ENCODE peak calls at places on chromosomes 11 and 22, in four cellular contexts. One of them, this sample, is unnamed.

GRCh38 chr11:36702330-36703054 is 104.5 kb upstream of the RAG2 start:
- DNase-seq in K562: peak
- DNase-seq in HepG2: peak
- DNase-seq in A549: peak
- DNase-seq in this sample: peak

GRCh38 chr22:38655532-38656255 is 498 bp downstream of the FAM227A start:
- DNase-seq in K562: no peak
- DNase-seq in HepG2: no peak
- DNase-seq in A549: peak
- DNase-seq in this sample: peak

GRCh38 chr11:115930276-115930675 is 426.1 kb upstream of the CADM1 start:
- DNase-seq in K562: no peak
- DNase-seq in HepG2: no peak
- DNase-seq in A549: no peak
- DNase-seq in this sample: no peak

GRCh38 chr22:38760477-38761201 is 4.8 kb upstream of the SUN2 start:
- DNase-seq in K562: no peak
- DNase-seq in HepG2: peak
- DNase-seq in A549: no peak
- DNase-seq in this sample: peak

GRCh38 chr11:7442588-7443215 is 42.6 kb upstream of the OLFML1 start:
- DNase-seq in K562: peak
- DNase-seq in HepG2: peak
- DNase-seq in A549: peak
- DNase-seq in this sample: peak

GRCh38 chr11:88480217-88480616 is 142.7 kb upstream of the CTSC start:
- DNase-seq in K562: no peak
- DNase-seq in HepG2: no peak
- DNase-seq in A549: no peak
- DNase-seq in this sample: peak

GRCh38 chr11:69443138-69443967 is 38.1 kb upstream of the LINC01488 start:
- DNase-seq in K562: peak
- DNase-seq in HepG2: no peak
- DNase-seq in A549: peak
- DNase-seq in this sample: peak

GRCh38 chr11:16561150-16561549 is 177.3 kb upstream of the C11orf58 start:
- DNase-seq in K562: no peak
- DNase-seq in HepG2: no peak
- DNase-seq in A549: no peak
- DNase-seq in this sample: peak

GRCh38 chr11:92180664-92181251 is 43.9 kb upstream of the FAT3 start:
- DNase-seq in K562: no peak
- DNase-seq in HepG2: no peak
- DNase-seq in A549: no peak
- DNase-seq in this sample: peak

GRCh38 chr22:28582806-28583205 is 96.8 kb downstream of the TTC28 start:
- DNase-seq in K562: no peak
- DNase-seq in HepG2: no peak
- DNase-seq in A549: no peak
- DNase-seq in this sample: peak
- TF ChIP-seq MAZ in K562: no peak
- TF ChIP-seq MAZ in HepG2: no peak
- TF ChIP-seq MAZ in A549: no peak
- TF ChIP-seq MAZ in this sample: no peak

GRCh38 chr11:85656777-85657176 is 8.2 kb downstream of the CREBZF start:
- DNase-seq in K562: no peak
- DNase-seq in HepG2: no peak
- DNase-seq in A549: no peak
- DNase-seq in this sample: no peak
- TF ChIP-seq MAZ in K562: no peak
- TF ChIP-seq MAZ in HepG2: no peak
- TF ChIP-seq MAZ in A549: no peak
- TF ChIP-seq MAZ in this sample: no peak

DNA sequence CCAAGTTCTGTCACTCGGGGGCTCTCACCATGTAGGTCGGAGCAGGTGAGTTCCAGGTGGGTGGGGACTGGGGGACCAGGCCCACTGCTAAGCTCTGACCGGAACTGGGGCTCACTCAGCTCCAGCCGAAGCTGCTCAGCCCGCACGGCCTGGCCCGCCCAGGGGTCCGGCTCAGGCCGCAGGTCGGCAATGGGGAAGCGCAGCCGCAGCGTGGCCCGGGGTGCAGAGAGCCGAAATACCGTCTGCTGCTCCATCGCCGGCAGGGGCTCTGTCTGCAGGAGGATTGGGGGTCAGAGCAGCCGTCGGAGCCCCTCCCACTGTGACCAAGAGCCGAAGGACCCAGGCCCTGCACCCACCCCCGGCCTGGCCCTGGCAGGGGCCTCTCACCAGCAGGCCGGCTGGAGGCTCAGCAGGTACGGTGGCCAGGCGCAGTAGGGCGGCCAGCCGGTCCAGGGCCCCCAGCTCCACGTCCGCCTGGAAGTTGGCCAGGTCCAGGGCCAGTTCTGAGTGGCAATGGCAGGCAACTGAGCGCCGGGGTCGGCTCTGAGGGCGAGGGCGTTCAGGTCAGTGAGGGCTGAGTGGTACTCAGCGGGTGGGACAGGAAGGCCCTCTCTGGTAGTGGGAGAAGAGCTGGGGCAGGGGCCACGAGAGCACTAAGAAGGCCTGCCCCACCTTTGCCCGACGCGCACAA is 7.2 kb downstream of the ATG2A start:
- DNase-seq in K562: no peak
- DNase-seq in HepG2: no peak
- DNase-seq in A549: no peak
- DNase-seq in this sample: no peak
- TF ChIP-seq MAZ in K562: no peak
- TF ChIP-seq MAZ in HepG2: no peak
- TF ChIP-seq MAZ in A549: no peak
- TF ChIP-seq MAZ in this sample: no peak

GRCh38 chr11:72216638-72217037 is at the start of gene FOLR2:
- DNase-seq in K562: no peak
- DNase-seq in HepG2: no peak
- DNase-seq in A549: no peak
- DNase-seq in this sample: no peak
- TF ChIP-seq MAZ in K562: no peak
- TF ChIP-seq MAZ in HepG2: no peak
- TF ChIP-seq MAZ in A549: no peak
- TF ChIP-seq MAZ in this sample: no peak

GRCh38 chr22:36010913-36011312 is 17.7 kb downstream of the RBFOX2 start:
- DNase-seq in K562: no peak
- DNase-seq in HepG2: no peak
- DNase-seq in A549: no peak
- DNase-seq in this sample: peak
- TF ChIP-seq MAZ in K562: no peak
- TF ChIP-seq MAZ in HepG2: no peak
- TF ChIP-seq MAZ in A549: no peak
- TF ChIP-seq MAZ in this sample: no peak

GRCh38 chr11:46392421-46393230 is 1.1 kb upstream of the CHRM4 start:
- DNase-seq in K562: peak
- DNase-seq in HepG2: peak
- DNase-seq in A549: peak
- DNase-seq in this sample: peak
- TF ChIP-seq MAZ in K562: peak
- TF ChIP-seq MAZ in HepG2: peak
- TF ChIP-seq MAZ in A549: no peak
- TF ChIP-seq MAZ in this sample: peak

GRCh38 chr11:93530468-93530826 is 12.7 kb downstream of the SMCO4 start:
- DNase-seq in K562: no peak
- DNase-seq in HepG2: no peak
- DNase-seq in A549: no peak
- DNase-seq in this sample: no peak

GRCh38 chr11:93528757-93529639 is 14.2 kb downstream of the SMCO4 start:
- DNase-seq in K562: no peak
- DNase-seq in HepG2: no peak
- DNase-seq in A549: no peak
- DNase-seq in this sample: no peak

GRCh38 chr11:93532285-93532789 is 10.9 kb downstream of the SMCO4 start:
- DNase-seq in K562: no peak
- DNase-seq in HepG2: no peak
- DNase-seq in A549: no peak
- DNase-seq in this sample: peak

GRCh38 chr11:93528252-93528651 is 14.9 kb downstream of the SMCO4 start:
- DNase-seq in K562: no peak
- DNase-seq in HepG2: no peak
- DNase-seq in A549: no peak
- DNase-seq in this sample: no peak

DNA sequence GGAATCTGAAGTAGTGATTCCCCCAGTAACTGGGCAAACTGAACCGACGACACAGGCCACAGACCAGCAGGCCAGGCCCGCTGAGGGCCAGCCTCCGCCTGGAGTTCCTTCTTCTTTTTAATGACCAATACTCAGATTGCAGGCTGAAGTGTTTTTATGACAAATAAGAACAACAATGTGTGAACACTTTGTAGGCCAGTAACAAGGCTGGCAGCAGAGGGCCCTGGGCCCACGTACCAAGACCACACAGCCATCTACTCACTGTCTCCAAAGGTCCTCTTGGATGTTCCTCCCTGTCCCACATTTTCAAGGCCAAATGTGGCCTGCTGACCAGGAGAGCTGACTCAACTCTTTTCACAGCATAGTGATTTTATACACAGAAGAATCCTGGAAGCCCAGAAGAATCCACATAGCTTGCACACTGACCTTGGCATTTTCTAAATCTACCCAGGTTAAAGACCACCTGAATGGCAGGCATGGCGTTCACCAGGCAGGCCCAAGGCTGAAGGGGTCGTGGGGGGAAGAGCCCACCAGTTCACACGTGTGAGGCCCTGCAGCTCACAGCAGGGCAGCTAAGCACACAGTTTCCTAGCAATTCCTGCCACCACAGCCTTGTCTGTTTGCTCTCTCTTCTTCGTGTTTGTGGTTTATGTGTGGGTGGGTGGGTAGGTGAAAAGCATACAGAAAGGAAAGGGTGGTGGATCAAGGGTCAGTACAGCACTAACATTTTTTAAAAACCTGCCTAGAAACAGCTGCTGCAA is 13.3 kb downstream of the SMCO4 start:
- DNase-seq in K562: no peak
- DNase-seq in HepG2: peak
- DNase-seq in A549: no peak
- DNase-seq in this sample: peak
- TF ChIP-seq MAZ in K562: no peak
- TF ChIP-seq MAZ in HepG2: peak
- TF ChIP-seq MAZ in A549: no peak
- TF ChIP-seq MAZ in this sample: no peak

GRCh38 chr11:78478536-78478935 is 60.9 kb upstream of the GAB2 start:
- DNase-seq in K562: no peak
- DNase-seq in HepG2: no peak
- DNase-seq in A549: no peak
- DNase-seq in this sample: no peak
- TF ChIP-seq MAZ in K562: no peak
- TF ChIP-seq MAZ in HepG2: no peak
- TF ChIP-seq MAZ in A549: no peak
- TF ChIP-seq MAZ in this sample: no peak

DNA sequence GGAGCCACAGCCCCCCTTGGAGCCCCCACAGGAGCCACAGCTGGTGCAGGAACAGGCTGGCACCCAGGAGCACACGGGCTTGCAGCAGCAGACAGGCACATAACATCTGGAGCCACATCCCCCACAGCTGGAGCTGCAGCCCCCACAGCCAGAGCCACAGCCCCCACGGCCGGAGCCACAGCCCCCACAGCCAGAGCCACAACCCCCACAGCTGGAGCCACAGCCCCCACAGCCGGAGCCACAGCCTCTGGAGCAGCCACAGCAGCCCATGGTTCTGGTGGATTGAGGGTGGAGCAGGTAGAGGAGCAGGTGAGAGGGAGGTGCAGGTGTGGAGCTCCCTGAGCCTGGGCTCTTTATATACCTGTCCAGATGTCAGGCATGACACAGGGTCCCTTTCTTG is at the start of gene KRTAP5-2:
- DNase-seq in K562: no peak
- DNase-seq in HepG2: no peak
- DNase-seq in A549: no peak
- DNase-seq in this sample: no peak
- TF ChIP-seq MAZ in K562: no peak
- TF ChIP-seq MAZ in HepG2: no peak
- TF ChIP-seq MAZ in A549: no peak
- TF ChIP-seq MAZ in this sample: no peak

GRCh38 chr22:49067504-49067903 is 760.2 kb downstream of the BRD1 start:
- DNase-seq in K562: no peak
- DNase-seq in HepG2: no peak
- DNase-seq in A549: no peak
- DNase-seq in this sample: no peak

GRCh38 chr22:49072996-49073645 is 754.6 kb downstream of the BRD1 start:
- DNase-seq in K562: no peak
- DNase-seq in HepG2: no peak
- DNase-seq in A549: no peak
- DNase-seq in this sample: no peak

GRCh38 chr22:49066619-49067018 is 761.1 kb downstream of the BRD1 start:
- DNase-seq in K562: no peak
- DNase-seq in HepG2: no peak
- DNase-seq in A549: no peak
- DNase-seq in this sample: no peak

GRCh38 chr22:49064836-49065235 is 762.8 kb downstream of the BRD1 start:
- DNase-seq in K562: no peak
- DNase-seq in HepG2: no peak
- DNase-seq in A549: no peak
- DNase-seq in this sample: no peak

GRCh38 chr22:49068861-49069260 is 758.8 kb downstream of the BRD1 start:
- DNase-seq in K562: no peak
- DNase-seq in HepG2: no peak
- DNase-seq in A549: no peak
- DNase-seq in this sample: no peak
- TF ChIP-seq MAZ in K562: no peak
- TF ChIP-seq MAZ in HepG2: no peak
- TF ChIP-seq MAZ in A549: no peak
- TF ChIP-seq MAZ in this sample: no peak